ENCODE peak calls at places on chromosomes 12 and 14, in four cellular contexts. One of them, this sample, is unnamed.

GRCh38 chr12:4274960-4275868 is 1.7 kb downstream of the CCND2 start:
- DNase-seq in GM12891: no peak
- DNase-seq in K562: no peak
- DNase-seq in GM12878: no peak
- DNase-seq in this sample: no peak

GRCh38 chr12:52221912-52222457 is 11.1 kb upstream of the KRT7 start:
- DNase-seq in GM12891: no peak
- DNase-seq in K562: peak; percentile 48
- DNase-seq in GM12878: no peak
- DNase-seq in this sample: peak; percentile 69

GRCh38 chr12:120224304-120225199 is 23.6 kb upstream of the RPLP0 start:
- DNase-seq in GM12891: peak; percentile 47
- DNase-seq in K562: no peak
- DNase-seq in GM12878: no peak
- DNase-seq in this sample: peak; percentile 29

GRCh38 chr12:87866602-87867292 is 162.5 kb downstream of the C12orf50 start:
- DNase-seq in GM12891: no peak
- DNase-seq in K562: no peak
- DNase-seq in GM12878: no peak
- DNase-seq in this sample: no peak

GRCh38 chr14:37610945-37611523 is 15.6 kb downstream of the TTC6 start:
- DNase-seq in GM12891: no peak
- DNase-seq in K562: no peak
- DNase-seq in GM12878: no peak
- DNase-seq in this sample: no peak

GRCh38 chr14:32258574-32258973 is 55.5 kb upstream of the RNU6-8 start:
- DNase-seq in GM12891: no peak
- DNase-seq in K562: no peak
- DNase-seq in GM12878: no peak
- DNase-seq in this sample: no peak

GRCh38 chr14:64536488-64537245 is 3.9 kb upstream of the HSPA2 start:
- DNase-seq in GM12891: no peak
- DNase-seq in K562: no peak
- DNase-seq in GM12878: no peak
- DNase-seq in this sample: no peak

GRCh38 chr14:45610303-45610702 is 357.3 kb upstream of the MIS18BP1 start:
- DNase-seq in GM12891: no peak
- DNase-seq in K562: no peak
- DNase-seq in GM12878: no peak
- DNase-seq in this sample: no peak

GRCh38 chr14:20631023-20631820 is 10.3 kb downstream of the OR6S1 start:
- DNase-seq in GM12891: no peak
- DNase-seq in K562: peak; percentile 36
- DNase-seq in GM12878: no peak
- DNase-seq in this sample: peak; percentile 66

GRCh38 chr12:18521461-18521860 is 216.4 kb downstream of the PLCZ1 start:
- DNase-seq in GM12891: no peak
- DNase-seq in K562: no peak
- DNase-seq in GM12878: no peak
- DNase-seq in this sample: no peak

GRCh38 chr12:95218164-95218851 is 701 bp downstream of the VEZT start:
- DNase-seq in GM12891: no peak
- DNase-seq in K562: no peak
- DNase-seq in GM12878: peak; percentile 39
- DNase-seq in this sample: peak; percentile 45

GRCh38 chr14:74710477-74710876 is 2.4 kb downstream of the AREL1 start:
- DNase-seq in GM12891: no peak
- DNase-seq in K562: peak; percentile 23
- DNase-seq in GM12878: no peak
- DNase-seq in this sample: no peak

GRCh38 chr14:58133739-58134138 is 18.3 kb downstream of the ARMH4 start:
- DNase-seq in GM12891: no peak
- DNase-seq in K562: no peak
- DNase-seq in GM12878: no peak
- DNase-seq in this sample: no peak

GRCh38 chr14:58138065-58138718 is 13.8 kb downstream of the ARMH4 start:
- DNase-seq in GM12891: no peak
- DNase-seq in K562: peak; percentile 21
- DNase-seq in GM12878: no peak
- DNase-seq in this sample: peak; percentile 36

GRCh38 chr14:58141893-58142292 is 10.1 kb downstream of the ARMH4 start:
- DNase-seq in GM12891: no peak
- DNase-seq in K562: no peak
- DNase-seq in GM12878: no peak
- DNase-seq in this sample: no peak

GRCh38 chr14:58138719-58139482 is 13.1 kb downstream of the ARMH4 start:
- DNase-seq in GM12891: no peak
- DNase-seq in K562: no peak
- DNase-seq in GM12878: no peak
- DNase-seq in this sample: peak; percentile 74
- TF ChIP-seq SPI1 in GM12891: no peak
- TF ChIP-seq SPI1 in K562: peak; percentile 57
- TF ChIP-seq SPI1 in GM12878: no peak
- TF ChIP-seq SPI1 in this sample: peak; percentile 85

DNA sequence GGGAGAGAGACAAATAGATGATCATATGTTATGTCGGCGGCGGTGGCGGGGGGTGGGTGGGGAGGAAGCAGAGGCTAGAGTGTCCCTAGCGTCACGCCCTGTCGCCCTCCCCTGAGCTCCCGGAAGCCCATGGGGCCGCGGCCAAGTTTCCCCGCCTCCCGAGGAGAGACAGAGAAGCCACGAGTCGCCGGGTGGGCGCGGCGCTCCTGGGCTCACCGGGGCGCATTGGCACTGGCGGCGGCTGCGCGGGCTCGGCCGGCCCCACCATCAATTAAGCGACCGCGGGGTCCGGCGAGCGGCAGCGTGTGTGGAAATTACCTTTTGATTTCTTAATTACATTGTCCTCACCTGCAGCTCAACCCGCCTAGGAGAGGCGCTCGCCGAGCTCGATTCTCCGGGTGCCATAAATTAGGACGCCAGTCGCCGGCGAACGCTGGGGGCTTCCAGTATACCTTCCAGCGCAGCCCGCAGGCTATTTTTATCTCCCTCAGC is 119.9 kb upstream of the LHX5 start:
- DNase-seq in GM12891: peak; percentile 44
- DNase-seq in K562: peak; percentile 93
- DNase-seq in GM12878: no peak
- DNase-seq in this sample: no peak
- TF ChIP-seq SPI1 in GM12891: no peak
- TF ChIP-seq SPI1 in K562: no peak
- TF ChIP-seq SPI1 in GM12878: no peak
- TF ChIP-seq SPI1 in this sample: peak; percentile 19

DNA sequence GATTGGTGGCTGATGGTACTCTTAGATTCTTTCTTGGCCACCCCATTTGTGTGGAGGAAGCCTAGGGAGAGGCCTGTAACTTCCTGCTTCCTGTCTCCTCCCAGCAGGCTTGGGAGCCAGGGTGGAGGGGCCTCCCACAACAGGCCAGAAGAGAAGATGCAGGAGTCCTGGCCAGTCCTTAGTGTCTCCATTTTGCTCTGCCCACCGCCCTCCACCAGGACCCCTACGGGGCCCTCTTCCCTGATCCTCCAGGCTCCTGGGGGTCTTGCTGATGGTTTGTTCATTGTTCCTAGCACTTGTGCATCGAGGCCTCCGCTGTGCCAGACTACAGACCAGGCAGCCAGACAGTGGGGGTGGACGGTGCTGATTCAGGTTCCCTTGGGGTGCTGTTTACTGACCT is 6.8 kb downstream of the TSPAN9 start:
- DNase-seq in GM12891: no peak
- DNase-seq in K562: no peak
- DNase-seq in GM12878: no peak
- DNase-seq in this sample: no peak
- TF ChIP-seq SPI1 in GM12891: no peak
- TF ChIP-seq SPI1 in K562: no peak
- TF ChIP-seq SPI1 in GM12878: no peak
- TF ChIP-seq SPI1 in this sample: no peak

GRCh38 chr14:65840118-65840751 is 427.7 kb downstream of the FUT8 start:
- DNase-seq in GM12891: no peak
- DNase-seq in K562: no peak
- DNase-seq in GM12878: no peak
- DNase-seq in this sample: no peak
- TF ChIP-seq SPI1 in GM12891: no peak
- TF ChIP-seq SPI1 in K562: no peak
- TF ChIP-seq SPI1 in GM12878: no peak
- TF ChIP-seq SPI1 in this sample: no peak

DNA sequence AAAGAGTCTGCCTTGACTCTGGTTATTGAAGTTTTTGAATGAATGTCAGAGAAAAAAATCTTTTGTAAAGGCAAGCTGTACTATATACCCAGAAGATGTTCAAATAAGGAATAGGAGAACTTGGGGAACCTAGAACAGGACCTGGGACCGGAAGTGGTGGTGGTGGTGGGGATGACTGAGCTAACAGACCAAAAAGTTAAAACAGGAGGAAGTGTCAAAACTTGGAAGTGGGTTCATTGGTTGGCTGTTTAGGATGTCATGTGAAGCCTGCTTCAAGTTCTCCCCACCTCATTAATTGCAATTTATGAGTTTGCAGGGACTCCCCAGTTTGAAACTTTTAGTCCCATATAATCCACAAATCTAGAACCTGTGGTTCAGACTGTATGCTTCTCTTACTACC is 26.2 kb downstream of the PLXNC1 start:
- DNase-seq in GM12891: no peak
- DNase-seq in K562: no peak
- DNase-seq in GM12878: no peak
- DNase-seq in this sample: peak; percentile 72
- TF ChIP-seq SPI1 in GM12891: peak; percentile 75
- TF ChIP-seq SPI1 in K562: no peak
- TF ChIP-seq SPI1 in GM12878: peak; percentile 69
- TF ChIP-seq SPI1 in this sample: peak; percentile 88

GRCh38 chr14:33631021-33631420 is 319.9 kb downstream of the EGLN3 start:
- DNase-seq in GM12891: no peak
- DNase-seq in K562: no peak
- DNase-seq in GM12878: no peak
- DNase-seq in this sample: no peak

GRCh38 chr14:33634631-33635030 is 316.2 kb downstream of the EGLN3 start:
- DNase-seq in GM12891: no peak
- DNase-seq in K562: no peak
- DNase-seq in GM12878: no peak
- DNase-seq in this sample: no peak

GRCh38 chr14:33629721-33630287 is 321.1 kb downstream of the EGLN3 start:
- DNase-seq in GM12891: no peak
- DNase-seq in K562: no peak
- DNase-seq in GM12878: no peak
- DNase-seq in this sample: no peak
- TF ChIP-seq SPI1 in GM12891: no peak
- TF ChIP-seq SPI1 in K562: no peak
- TF ChIP-seq SPI1 in GM12878: no peak
- TF ChIP-seq SPI1 in this sample: no peak

DNA sequence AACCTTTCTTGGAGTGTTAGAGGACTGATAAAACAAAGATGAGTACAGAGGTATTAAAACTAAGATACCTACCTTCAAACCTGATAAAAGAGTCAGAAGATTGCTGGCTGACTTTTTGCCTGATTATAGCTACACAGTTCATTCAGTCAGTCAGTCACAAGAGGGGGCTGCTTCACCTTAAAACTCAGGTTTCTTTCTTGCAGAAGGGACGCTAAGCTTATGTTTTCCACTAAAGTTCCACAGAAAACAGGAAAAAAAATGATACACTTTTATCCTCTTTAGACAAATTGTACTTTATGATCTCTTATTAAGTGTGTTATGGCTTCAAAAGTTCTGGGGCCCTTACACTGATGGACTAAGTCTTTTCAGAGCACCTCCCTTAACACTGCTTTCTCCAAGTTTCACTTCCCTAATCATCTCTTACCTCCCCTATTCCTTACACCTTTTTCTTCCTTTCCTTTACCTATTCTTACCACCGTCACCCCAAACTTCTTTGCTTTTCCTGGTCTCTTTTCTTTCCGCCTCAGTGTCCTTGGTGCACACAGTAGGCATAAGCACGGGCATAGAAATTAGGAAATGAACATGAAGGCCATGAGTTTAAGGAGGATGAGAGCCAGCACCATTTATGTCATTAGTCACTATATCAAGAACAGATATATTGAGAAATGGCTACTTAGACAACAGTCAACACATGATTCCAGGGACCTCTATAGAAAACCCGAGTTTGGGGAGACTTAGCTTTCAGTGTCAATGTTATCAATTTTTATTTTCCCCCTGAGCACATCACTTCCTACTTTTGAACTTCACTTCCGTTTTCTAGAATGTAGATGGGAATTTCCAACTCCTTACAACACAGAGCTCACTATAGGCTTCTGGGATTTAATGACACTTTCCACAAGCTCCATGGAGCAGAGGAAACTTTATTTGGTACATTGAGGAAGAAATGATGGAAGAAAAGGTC is 448.9 kb upstream of the OR4E1 start:
- DNase-seq in GM12891: no peak
- DNase-seq in K562: no peak
- DNase-seq in GM12878: no peak
- DNase-seq in this sample: no peak
- TF ChIP-seq SPI1 in GM12891: peak; percentile 94
- TF ChIP-seq SPI1 in K562: no peak
- TF ChIP-seq SPI1 in GM12878: peak; percentile 82
- TF ChIP-seq SPI1 in this sample: peak; percentile 76

This sample was measured in HL-60.